ENCODE peak calls at places on chromosome 12, in ten cellular contexts. L, U, W, F, H, Y, D, O, T and G are unnamed samples.

GRCh38 chr12:63792333-63792732 is 12.6 kb downstream of the RXYLT1 start:
- DNase-seq in D (no peak), T (no peak), W (no peak), H (no peak), F (no peak), Y (no peak), U (no peak), O (no peak), L (no peak), G (peak)

GRCh38 chr12:110039085-110039807 is 9.1 kb downstream of the C12orf76 start:
- DNase-seq in O (peak), W (peak), T (peak), Y (peak), D (no peak), U (no peak), F (peak), L (no peak), H (no peak), G (peak)

GRCh38 chr12:72141381-72141780 is 130.8 kb upstream of the TRHDE start:
- DNase-seq in Y (no peak), L (no peak), W (no peak), O (no peak), U (no peak), T (no peak), F (no peak), H (peak), D (no peak), G (no peak)

GRCh38 chr12:66683073-66683472 is 4.2 kb upstream of the GRIP1 start:
- DNase-seq in W (no peak), L (no peak), U (no peak), O (no peak), D (no peak), F (no peak), H (no peak), Y (no peak), T (no peak), G (no peak)

GRCh38 chr12:47954467-47955045 is 8.8 kb upstream of the TMEM106C start:
- DNase-seq in D (no peak), F (no peak), T (no peak), U (no peak), L (no peak), W (no peak), O (no peak), Y (no peak), H (no peak), G (no peak)

GRCh38 chr12:131263626-131264025 is 309.9 kb downstream of the ADGRD1 start:
- DNase-seq in F (no peak), U (no peak), T (no peak), L (no peak), W (no peak), Y (no peak), O (no peak), H (no peak), D (no peak), G (no peak)

GRCh38 chr12:754871-755562 is 2.6 kb downstream of the WNK1 start:
- DNase-seq in Y (peak), F (no peak), O (peak), U (no peak), L (no peak), D (no peak), H (peak), W (peak), T (peak), G (peak)

GRCh38 chr12:101933866-101934514 is 56.6 kb downstream of the DRAM1 start:
- DNase-seq in W (no peak), T (no peak), U (peak), Y (no peak), H (no peak), L (no peak), O (no peak), F (no peak), D (no peak), G (no peak)

GRCh38 chr12:27554421-27555186 is 30.6 kb downstream of the PPFIBP1 start:
- DNase-seq in L (no peak), W (peak), D (no peak), H (no peak), Y (no peak), U (peak), T (peak), F (peak), O (no peak), G (no peak)

GRCh38 chr12:124636138-124636968 is 68.9 kb upstream of the NCOR2 start:
- DNase-seq in Y (peak), H (no peak), W (peak), F (no peak), L (peak), U (peak), D (peak), T (peak), O (peak), G (no peak)

GRCh38 chr12:119949594-119949993 is 39.4 kb upstream of the BICDL1 start:
- DNase-seq in O (no peak), F (no peak), W (no peak), D (no peak), U (no peak), Y (no peak), H (no peak), T (no peak), L (no peak), G (no peak)

GRCh38 chr12:93790472-93791152 is 113.4 kb downstream of the CRADD start:
- DNase-seq in O (peak), T (peak), D (no peak), W (no peak), U (no peak), L (no peak), H (no peak), Y (no peak), F (peak), G (no peak)

GRCh38 chr12:67794151-67794550 is 145.6 kb downstream of the DYRK2 start:
- DNase-seq in F (peak), W (no peak), U (no peak), T (no peak), L (no peak), D (no peak), O (no peak), H (no peak), Y (no peak), G (no peak)

GRCh38 chr12:128571906-128572305 is 251.9 kb downstream of the SLC15A4 start:
- DNase-seq in L (no peak), W (no peak), O (no peak), U (no peak), T (no peak), D (no peak), Y (no peak), H (no peak), F (no peak), G (no peak)

GRCh38 chr12:64560395-64561301 is 49.6 kb upstream of the RASSF3 start:
- DNase-seq in L (no peak), D (no peak), F (peak), Y (no peak), H (no peak), U (no peak), O (no peak), T (peak), W (peak), G (no peak)

GRCh38 chr12:57475271-57476161 is 4.2 kb downstream of the ARHGAP9 start:
- DNase-seq in T (no peak), O (no peak), U (peak), D (no peak), Y (no peak), L (no peak), H (no peak), F (no peak), W (peak), G (no peak)